ENCODE peak calls at places on chromosomes 3 and 15, in four cellular contexts. L is heart left ventricle, D is uterus, G is HCT116. C is an unnamed sample.

GRCh38 chr15:85766007-85766831 is 28.5 kb downstream of the KLHL25 start:
- DNase-seq in G (no peak), L (no peak), D (no peak), C (no peak)

GRCh38 chr3:107432013-107432515 is 54.8 kb downstream of the CCDC54 start:
- DNase-seq in G (no peak), D (peak; percentile 30), L (no peak), C (no peak)

GRCh38 chr3:15148614-15149013 is 49.7 kb upstream of the RBSN start:
- DNase-seq in D (peak; percentile 20), G (peak; percentile 43), L (no peak), C (no peak)

GRCh38 chr15:68272797-68273271 is 4.7 kb upstream of the FEM1B start:
- DNase-seq in L (no peak), G (no peak), D (peak; percentile 88), C (no peak)

GRCh38 chr3:140834266-140835037 is 107.2 kb upstream of the SLC25A36 start:
- DNase-seq in D (no peak), G (no peak), L (no peak), C (no peak)

GRCh38 chr3:141915016-141915415 is 38.6 kb downstream of the ATP1B3 start:
- DNase-seq in L (no peak), G (no peak), D (no peak), C (no peak)

GRCh38 chr15:43517354-43518072 is at the start of gene MAP1A:
- DNase-seq in G (no peak), D (peak; percentile 68), L (peak; percentile 75), C (peak; percentile 27)

GRCh38 chr3:72224804-72225509 is 440.0 kb upstream of the PROK2 start:
- DNase-seq in G (no peak), L (no peak), D (no peak), C (no peak)

GRCh38 chr3:58150130-58150663 is 60.6 kb downstream of the DNASE1L3 start:
- DNase-seq in D (no peak), L (no peak), G (no peak), C (no peak)

GRCh38 chr15:77671274-77672056 is 38.8 kb upstream of the LINGO1 start:
- DNase-seq in D (no peak), G (no peak), L (no peak), C (no peak)

GRCh38 chr3:129117134-129117533 is 4.5 kb downstream of the RAB43 start:
- DNase-seq in D (no peak), G (no peak), L (no peak), C (no peak)

GRCh38 chr3:71503525-71504249 is 79.8 kb downstream of the FOXP1 start:
- DNase-seq in L (no peak), G (no peak), D (no peak), C (no peak)

GRCh38 chr3:100709840-100710235 is 544 bp downstream of the TFG start:
- DNase-seq in G (no peak), L (peak; percentile 64), D (peak; percentile 26), C (no peak)

GRCh38 chr3:195823998-195824397 is 12.3 kb upstream of the MUC4 start:
- DNase-seq in G (no peak), D (no peak), L (peak; percentile 56), C (no peak)

GRCh38 chr3:154953538-154953937 is 126.6 kb upstream of the MME start:
- DNase-seq in G (no peak), L (no peak), D (no peak), C (no peak)

GRCh38 chr3:159732172-159733111 is 256.2 kb upstream of the IL12A start:
- DNase-seq in D (no peak), L (no peak), G (peak; percentile 27), C (no peak)

GRCh38 chr3:14561051-14561634 is 21.0 kb upstream of the GRIP2 start:
- DNase-seq in L (no peak), D (no peak), G (no peak), C (no peak)

GRCh38 chr15:64623347-64624024 is 151.9 kb downstream of the RBPMS2 start:
- DNase-seq in G (no peak), D (no peak), L (no peak), C (no peak)

GRCh38 chr3:134486577-134487041 is 752 bp downstream of the CEP63 start:
- DNase-seq in D (no peak), G (no peak), L (no peak), C (no peak)

GRCh38 chr3:38046821-38047220 is 7.8 kb downstream of the DLEC1 start:
- DNase-seq in L (no peak), D (no peak), G (no peak), C (no peak)

GRCh38 chr15:99090938-99091337 is 13.9 kb upstream of the SYNM start:
- DNase-seq in G (no peak), L (no peak), D (peak; percentile 7), C (no peak)

GRCh38 chr3:158127250-158128219 is 17.6 kb downstream of the RSRC1 start:
- DNase-seq in L (no peak), D (no peak), G (no peak), C (no peak)

GRCh38 chr3:63724987-63725386 is 72.5 kb downstream of the SNTN start:
- DNase-seq in L (no peak), G (no peak), D (no peak), C (no peak)

GRCh38 chr3:72942427-72942826 is 54.2 kb upstream of the PPP4R2 start:
- DNase-seq in G (no peak), D (no peak), L (no peak), C (no peak)

GRCh38 chr3:55204417-55204816 is 276.6 kb upstream of the LRTM1 start:
- DNase-seq in G (no peak), L (no peak), D (peak; percentile 35), C (no peak)

GRCh38 chr15:64985382-64986033 is 4.2 kb downstream of the SPG21 start:
- DNase-seq in G (no peak), L (no peak), D (no peak), C (no peak)

GRCh38 chr15:48981941-48982340 is 18.2 kb upstream of the SHC4 start:
- DNase-seq in D (no peak), L (no peak), G (no peak), C (no peak)

GRCh38 chr3:87732294-87732693 is 326.5 kb downstream of the CGGBP1 start:
- DNase-seq in D (no peak), G (no peak), L (no peak), C (no peak)

GRCh38 chr15:64905119-64905831 is 6.4 kb upstream of the ANKDD1A start:
- DNase-seq in G (no peak), D (peak; percentile 76), L (peak; percentile 92), C (peak; percentile 43)

GRCh38 chr3:75176886-75177285 is 487.2 kb upstream of the FRG2C start:
- DNase-seq in D (no peak), G (no peak), L (no peak), C (no peak)

GRCh38 chr15:58438956-58439355 is 7.2 kb downstream of the LIPC start:
- DNase-seq in D (no peak), L (no peak), G (peak; percentile 60), C (no peak)

GRCh38 chr3:25747033-25747432 is 36.2 kb downstream of the NGLY1 start:
- DNase-seq in L (no peak), G (no peak), D (no peak), C (no peak)

GRCh38 chr3:151905647-151906046 is 32.2 kb downstream of the SUCNR1 start:
- DNase-seq in D (no peak), L (no peak), G (no peak), C (no peak)

DNA sequence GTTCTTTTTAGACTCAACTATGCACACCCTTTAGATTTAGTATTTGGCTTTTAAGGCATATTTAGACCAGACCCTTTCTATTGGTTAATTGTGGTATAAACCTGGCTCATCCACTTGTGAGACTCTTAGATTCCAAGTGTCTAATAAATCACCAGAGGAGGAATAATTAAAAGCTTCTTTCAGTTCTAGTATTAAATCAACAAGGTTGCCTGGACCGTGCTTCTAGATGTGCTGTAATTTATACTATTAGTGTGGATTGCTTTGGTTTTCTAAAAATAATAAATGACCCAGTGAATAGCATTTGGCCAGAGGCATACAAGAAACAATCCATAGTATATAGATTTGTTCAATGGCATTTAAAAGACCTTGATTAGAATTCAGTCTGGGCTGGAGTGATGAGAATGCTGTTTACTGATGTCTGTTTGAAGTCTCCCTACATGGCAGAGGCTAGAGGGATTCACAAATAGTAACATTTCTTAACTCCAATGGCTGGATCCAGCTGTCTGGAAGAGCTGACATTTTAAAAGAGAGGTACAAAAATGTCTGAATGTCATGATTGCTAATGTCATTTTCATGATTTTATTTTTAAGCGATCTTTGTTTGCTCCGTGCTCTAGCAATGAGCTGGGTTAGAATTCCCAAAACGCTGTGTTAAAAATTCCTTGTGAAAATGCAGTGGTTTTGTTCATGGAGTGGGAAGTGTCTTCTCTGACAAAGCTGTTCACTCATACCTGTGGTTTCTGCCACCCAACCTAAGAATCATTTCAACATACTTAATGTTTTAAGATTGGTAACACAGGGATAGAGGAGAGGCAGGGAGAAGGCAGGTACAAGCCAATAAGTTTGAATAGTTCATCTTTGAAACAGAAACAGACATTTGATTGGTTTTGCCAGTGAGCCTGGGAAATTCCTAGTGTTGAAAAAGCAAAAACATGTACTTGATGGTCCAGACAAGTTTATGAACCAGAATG is 89.9 kb downstream of the RBMS3 start:
- DNase-seq in G (no peak), D (no peak), L (no peak), C (no peak)
- TF ChIP-seq POLR2A in G (no peak), D (no peak), L (no peak), C (no peak)

GRCh38 chr15:96392380-96393208 is 62.1 kb downstream of the NR2F2 start:
- DNase-seq in G (no peak), D (no peak), L (no peak), C (no peak)
- H3K27me3 ChIP-seq in G (no peaks in the 10 kb centered on the region), D (no peaks in the 10 kb centered on the region), L (no peaks in the 10 kb centered on the region), C (no peaks in the 10 kb centered on the region)

DNA sequence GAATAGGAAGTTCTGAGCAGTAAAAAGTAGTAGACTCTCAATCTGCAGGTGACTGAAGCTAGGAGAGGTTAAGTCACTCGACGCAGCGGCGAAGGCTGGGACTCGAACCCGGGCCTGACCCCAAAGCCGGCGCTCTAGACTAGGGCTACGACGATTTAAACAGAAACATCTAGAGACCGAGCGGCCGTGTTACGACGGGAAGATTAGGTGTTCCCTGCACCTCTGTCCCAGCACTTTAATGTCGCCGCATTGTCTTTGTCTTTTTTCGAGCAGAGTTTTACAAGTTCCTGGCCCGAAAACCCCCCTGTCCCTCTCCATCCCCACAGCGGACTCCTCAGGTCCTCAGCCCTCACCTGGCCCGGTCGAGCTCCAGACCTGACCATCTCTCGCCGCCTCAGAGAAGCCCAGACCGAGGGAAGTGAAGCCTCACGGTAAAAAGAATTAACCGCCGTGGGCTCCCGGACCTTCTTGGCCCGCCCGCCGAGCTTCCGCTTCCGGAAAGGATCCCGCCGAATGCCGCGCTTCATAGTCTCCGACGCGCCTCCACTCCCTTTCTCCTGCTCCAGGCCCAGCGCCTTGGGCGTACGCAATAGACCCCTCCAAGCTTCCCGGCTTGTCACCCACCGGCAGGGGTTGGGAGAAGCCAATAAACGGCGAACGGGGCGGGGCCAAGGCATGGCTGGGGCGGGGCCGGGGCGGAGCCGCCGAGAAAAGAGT is at the start of gene CCDC14:
- DNase-seq in L (peak; percentile 94), G (peak; percentile 91), D (peak; percentile 96), C (peak; percentile 75)
- TF ChIP-seq POLR2A in L (no peak), G (peak; percentile 75), D (peak; percentile 77), C (peak; percentile 65)

GRCh38 chr15:88799341-88799740 is 3.9 kb upstream of the ACAN start:
- DNase-seq in L (no peak), D (no peak), G (no peak), C (no peak)
- H3K27me3 ChIP-seq in L (peaks cover 15% of the 10 kb centered on the region), D (no peaks in the 10 kb centered on the region), G (no peaks in the 10 kb centered on the region), C (peaks cover 52% of the 10 kb centered on the region)

C was measured in tibial nerve.